ENCODE peak calls at places on chromosomes 5 and 9, in five cellular contexts. T is right lobe of liver, H is HCT116, L is stomach, M is gastrocnemius medialis. B is an unnamed sample. For H3K4me1, the result is how much of the 10 kb centered on the place peaks cover.

GRCh38 chr5:54867310-54867944 is 118.0 kb downstream of the ESM1 start:
- DNase-seq in H (peak), T (no peak), L (no peak), M (no peak), B (no peak)

GRCh38 chr9:118059520-118060278 is 355.5 kb downstream of the TLR4 start:
- DNase-seq in T (peak), H (no peak), M (no peak), L (peak), B (no peak)

GRCh38 chr5:163350083-163350482 is 87.3 kb upstream of the CCNG1 start:
- DNase-seq in M (no peak), H (no peak), L (no peak), T (no peak), B (no peak)

GRCh38 chr5:5273976-5274375 is 133.8 kb downstream of the ADAMTS16 start:
- DNase-seq in T (no peak), H (no peak), M (no peak), L (no peak), B (no peak)

GRCh38 chr9:32644698-32645097 is 9.2 kb upstream of the TAF1L start:
- DNase-seq in L (no peak), M (no peak), T (no peak), H (no peak), B (peak)

GRCh38 chr9:79011461-79011860 is 560.3 kb upstream of the TLE4 start:
- DNase-seq in H (no peak), T (no peak), M (no peak), L (no peak), B (no peak)

GRCh38 chr5:69271376-69271775 is 36.7 kb downstream of the CDK7 start:
- DNase-seq in T (peak), L (no peak), M (no peak), H (no peak), B (peak)

GRCh38 chr9:137807721-137808703 is 69.6 kb upstream of the CACNA1B start:
- DNase-seq in T (no peak), H (no peak), L (no peak), M (no peak), B (no peak)

GRCh38 chr9:128505414-128505765 is 871 bp downstream of the GLE1 start:
- DNase-seq in T (no peak), H (no peak), L (no peak), M (no peak), B (no peak)

GRCh38 chr9:20621553-20622329 is 558 bp downstream of the MLLT3 start:
- DNase-seq in H (no peak), T (peak), L (peak), M (peak), B (peak)

GRCh38 chr5:2014058-2014610 is 131.4 kb upstream of the IRX4 start:
- DNase-seq in T (no peak), M (no peak), L (no peak), H (no peak), B (no peak)

GRCh38 chr5:158979290-158979689 is 120.4 kb downstream of the EBF1 start:
- DNase-seq in T (no peak), L (no peak), H (no peak), M (no peak), B (no peak)

GRCh38 chr9:118929317-118929716 is 439.9 kb downstream of the BRINP1 start:
- DNase-seq in L (no peak), T (no peak), H (no peak), M (peak), B (no peak)

GRCh38 chr9:35728041-35728971 is 3.7 kb downstream of the TLN1 start:
- DNase-seq in H (no peak), L (peak), M (peak), T (peak), B (peak)

GRCh38 chr9:112868956-112869594 is 21.6 kb downstream of the SLC46A2 start:
- DNase-seq in T (no peak), H (no peak), L (no peak), M (no peak), B (no peak)

GRCh38 chr9:113309204-113309813 is 6.1 kb upstream of the RNF183 start:
- DNase-seq in T (no peak), L (peak), M (no peak), H (peak), B (peak)

GRCh38 chr5:61822584-61822983 is 483.4 kb upstream of the KIF2A start:
- DNase-seq in T (no peak), L (no peak), M (no peak), H (no peak), B (no peak)

GRCh38 chr5:114361724-114362196 is at the start of gene KCNN2:
- DNase-seq in L (peak), T (peak), H (no peak), M (peak), B (peak)

GRCh38 chr9:127049044-127049443 is 73.4 kb downstream of the ANGPTL2 start:
- DNase-seq in L (peak), T (no peak), H (no peak), M (peak), B (peak)

GRCh38 chr9:14372437-14373318 is 58.7 kb upstream of the NFIB start:
- DNase-seq in T (no peak), H (peak), M (no peak), L (no peak), B (peak)

GRCh38 chr5:112743631-112744030 is 5.9 kb downstream of the APC start:
- DNase-seq in M (no peak), H (no peak), T (no peak), L (no peak), B (no peak)

GRCh38 chr5:12316812-12317211 is 412.6 kb upstream of the CTNND2 start:
- DNase-seq in M (no peak), T (no peak), L (no peak), H (no peak), B (no peak)

GRCh38 chr5:109921735-109922395 is 232.1 kb downstream of the MAN2A1 start:
- DNase-seq in T (no peak), H (no peak), M (no peak), L (peak), B (no peak)

GRCh38 chr9:94612071-94612470 is 18.4 kb upstream of the FBP2 start:
- DNase-seq in L (no peak), H (no peak), M (no peak), T (no peak), B (no peak)

GRCh38 chr5:176816043-176816745 is 5.8 kb downstream of the UNC5A start:
- DNase-seq in M (no peak), L (no peak), T (no peak), H (no peak), B (no peak)

GRCh38 chr5:40717281-40717680 is 37.6 kb downstream of the PTGER4 start:
- DNase-seq in T (no peak), L (no peak), M (no peak), H (no peak), B (no peak)

GRCh38 chr9:33167084-33167948 is at the start of gene B4GALT1:
- DNase-seq in H (peak), T (peak), M (peak), L (peak), B (peak)

GRCh38 chr9:698276-698675 is 143.2 kb upstream of the DMRT1 start:
- DNase-seq in L (no peak), T (no peak), H (no peak), M (no peak), B (no peak)

GRCh38 chr5:95734156-95734555 is 3.0 kb downstream of the RHOBTB3 start:
- DNase-seq in T (no peak), L (no peak), H (no peak), M (no peak), B (no peak)

GRCh38 chr9:79765466-79765865 is 193.7 kb downstream of the TLE4 start:
- DNase-seq in L (no peak), H (no peak), T (no peak), M (no peak), B (no peak)

GRCh38 chr9:91033270-91033669 is 231.7 kb downstream of the SYK start:
- DNase-seq in H (no peak), M (no peak), L (no peak), T (no peak), B (no peak)
- H3K4me1 ChIP-seq in H (under half), M (under half), L (under half), T (under half), B (under half)

GRCh38 chr5:88660947-88661869 is 221.8 kb downstream of the MEF2C start:
- DNase-seq in M (no peak), T (no peak), L (no peak), H (peak), B (peak)
- H3K27ac ChIP-seq in M (no peak), T (no peak), L (no peak), H (no peak), B (peak)

GRCh38 chr5:154477382-154478223 is 424 bp downstream of the HAND1 start:
- DNase-seq in T (no peak), M (no peak), H (no peak), L (no peak), B (no peak)

GRCh38 chr5:154478224-154478565 is at the start of gene HAND1:
- DNase-seq in H (peak), M (no peak), L (peak), T (no peak), B (peak)

GRCh38 chr5:154474957-154475334 is 3.1 kb downstream of the HAND1 start:
- DNase-seq in T (no peak), H (no peak), L (no peak), M (no peak), B (no peak)

GRCh38 chr5:154475613-154476342 is 2.2 kb downstream of the HAND1 start:
- DNase-seq in L (no peak), M (no peak), H (no peak), T (no peak), B (no peak)

DNA sequence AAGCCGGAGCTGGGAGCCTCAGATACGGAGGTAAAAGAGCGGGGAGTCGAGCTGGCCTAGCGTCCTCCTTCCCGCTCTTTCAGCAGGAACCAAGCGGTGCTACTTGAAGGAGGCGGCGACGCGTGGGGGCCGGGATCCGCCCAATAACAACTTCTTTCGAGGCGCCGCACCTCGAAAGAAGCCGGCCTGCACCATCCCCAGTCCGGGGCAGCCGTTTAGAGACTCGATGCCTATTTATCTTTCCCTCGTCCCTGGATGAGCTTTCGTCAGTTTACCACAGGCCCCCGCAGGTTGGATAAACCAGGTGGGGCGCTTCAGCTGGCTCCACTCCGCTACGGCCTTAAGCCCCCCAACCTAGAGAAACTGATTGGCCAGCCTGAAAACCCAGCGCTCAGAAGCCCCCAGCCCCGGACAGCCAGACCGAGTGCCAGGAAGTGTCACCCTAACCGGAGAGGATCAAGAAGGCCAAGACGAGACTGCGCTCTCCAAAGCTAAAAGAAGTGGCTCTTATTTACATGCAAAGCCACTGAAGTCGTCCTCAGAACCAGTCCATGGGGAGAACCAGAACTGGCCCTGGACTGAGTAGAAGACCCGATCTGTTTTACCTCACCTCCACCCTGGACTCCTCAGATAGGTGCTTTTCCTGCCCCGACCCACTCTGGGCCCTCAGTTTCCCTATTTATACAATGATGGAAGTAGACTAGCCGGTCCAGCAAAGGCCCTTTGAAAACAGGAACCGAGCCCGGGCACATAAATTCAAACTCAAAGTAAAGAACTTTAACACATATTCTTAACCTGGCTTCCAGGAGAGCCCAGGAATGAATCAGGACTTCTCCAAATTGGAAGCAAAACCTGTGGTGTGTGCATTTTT is 1.4 kb downstream of the HAND1 start:
- DNase-seq in L (no peak), H (no peak), M (no peak), T (no peak), B (no peak)
- TF ChIP-seq POLR2A in L (no peak), H (no peak), M (no peak), T (no peak), B (no peak)

GRCh38 chr9:98913705-98914104 is 30.0 kb upstream of the COL15A1 start:
- DNase-seq in T (no peak), H (no peak), L (no peak), M (no peak), B (no peak)

GRCh38 chr9:98921740-98922139 is 22.0 kb upstream of the COL15A1 start:
- DNase-seq in H (no peak), M (no peak), T (no peak), L (no peak), B (no peak)

GRCh38 chr9:98916660-98917059 is 27.0 kb upstream of the COL15A1 start:
- DNase-seq in T (no peak), M (peak), H (no peak), L (no peak), B (peak)

GRCh38 chr9:98915599-98915998 is 28.1 kb upstream of the COL15A1 start:
- DNase-seq in L (no peak), T (no peak), H (no peak), M (no peak), B (no peak)

GRCh38 chr9:98917691-98918487 is 25.8 kb upstream of the COL15A1 start:
- DNase-seq in M (no peak), L (peak), T (no peak), H (no peak), B (no peak)
- H3K4me1 ChIP-seq in M (under half), L (under half), T (under half), H (under half), B (under half)

DNA sequence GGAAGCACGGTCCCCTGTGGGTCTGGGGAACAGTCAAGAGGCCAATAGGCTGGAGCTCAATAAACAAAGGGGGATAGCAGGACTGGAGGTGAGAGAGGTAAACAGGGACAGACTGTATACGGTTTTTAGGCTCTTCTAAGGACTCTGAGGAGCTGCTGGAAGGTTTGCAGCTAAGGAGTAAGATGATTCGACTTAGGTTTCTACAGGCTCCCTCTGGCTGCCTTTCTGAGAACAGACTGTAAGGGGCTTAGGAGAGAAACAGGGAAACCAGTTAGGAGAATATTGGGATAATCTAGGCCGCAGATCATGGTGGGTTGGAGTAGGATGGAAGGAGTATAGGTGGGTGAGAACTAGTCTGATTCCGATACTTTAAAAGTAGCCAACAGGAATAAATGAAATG is 10.4 kb downstream of the CDK5RAP2 start:
- DNase-seq in M (no peak), H (no peak), L (no peak), T (no peak), B (no peak)
- H3K27ac ChIP-seq in M (no peak), H (no peak), L (peak), T (no peak), B (no peak)

B was measured in adrenal gland.